ENCODE peak calls at places on chromosome 4, in eight cellular contexts. Z is GM13977, H is dorsolateral prefrontal cortex, E is sigmoid colon, U is lung, O is ovary, W is neural progenitor cell, L is body of pancreas. C is an unnamed sample.

GRCh38 chr4:168551211-168551610 is 54.4 kb downstream of the PALLD start:
- DNase-seq in Z (no peak), H (no peak), E (no peak), U (no peak), O (no peak), W (no peak), L (no peak), C (no peak)

GRCh38 chr4:125115476-125115875 is 199.3 kb upstream of the FAT4 start:
- DNase-seq in Z (no peak), H (no peak), E (no peak), U (no peak), O (no peak), W (no peak), L (no peak), C (no peak)

GRCh38 chr4:22483551-22483981 is 32.3 kb downstream of the ADGRA3 start:
- DNase-seq in Z (no peak), H (no peak), E (no peak), U (no peak), O (no peak), W (no peak), L (no peak), C (no peak)

GRCh38 chr4:52822583-52823477 is 39.3 kb upstream of the RASL11B start:
- DNase-seq in Z (no peak), H (no peak), E (no peak), U (no peak), O (no peak), W (no peak), L (no peak), C (no peak)

GRCh38 chr4:35125995-35126712 is 1118.2 kb downstream of the ARAP2 start:
- DNase-seq in Z (no peak), H (no peak), E (no peak), U (no peak), O (no peak), W (no peak), L (no peak), C (no peak)

GRCh38 chr4:1505511-1506451 is 99.5 kb upstream of the NKX1-1 start:
- DNase-seq in Z (no peak), H (peak), E (no peak), U (no peak), O (peak), W (no peak), L (no peak), C (peak)

GRCh38 chr4:164770051-164770724 is 16.3 kb downstream of the SMIM31 start:
- DNase-seq in Z (no peak), H (no peak), E (no peak), U (no peak), O (no peak), W (no peak), L (no peak), C (no peak)

GRCh38 chr4:130395871-130396270 is 1299.9 kb downstream of the C4orf33 start:
- DNase-seq in Z (no peak), H (no peak), E (no peak), U (no peak), O (no peak), W (no peak), L (no peak), C (no peak)

GRCh38 chr4:150591284-150591874 is 9.4 kb downstream of the MAB21L2 start:
- DNase-seq in Z (no peak), H (no peak), E (peak), U (no peak), O (no peak), W (peak), L (no peak), C (no peak)

DNA sequence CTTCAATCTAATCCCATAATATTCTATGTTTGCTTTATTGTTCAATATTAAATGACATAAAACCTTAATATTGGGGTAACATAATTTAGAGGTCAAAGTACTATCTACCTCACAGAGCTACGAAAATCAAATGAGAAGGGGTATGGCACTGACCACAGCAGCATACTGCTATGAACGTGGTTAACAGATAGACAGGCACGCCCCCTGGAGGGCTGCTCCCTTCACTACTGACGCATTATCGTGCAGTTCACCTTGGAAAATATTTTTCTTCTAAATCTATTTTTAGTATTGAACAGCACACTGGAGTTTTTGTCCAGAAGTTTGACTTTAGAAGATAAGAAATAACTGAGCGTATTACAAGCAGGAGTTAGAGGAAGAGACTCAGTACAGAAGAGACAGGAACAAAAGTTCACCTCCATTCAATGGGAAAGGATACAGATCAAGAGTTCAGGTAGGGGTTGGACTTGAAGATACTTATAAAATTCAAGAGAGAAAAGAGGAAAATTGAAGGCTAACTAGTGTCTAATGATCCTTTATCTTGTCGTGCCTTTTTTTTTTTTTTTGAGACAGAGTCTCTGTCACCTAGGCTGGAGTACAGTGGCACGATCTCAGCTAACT is 22.7 kb downstream of the MAP9 start:
- DNase-seq in Z (no peak), H (peak), E (peak), U (peak), O (peak), W (peak), L (peak), C (peak)
- TF ChIP-seq CTCF in Z (peak), H (peak), E (peak), U (no peak), O (peak), W (peak), L (peak), C (no peak)

DNA sequence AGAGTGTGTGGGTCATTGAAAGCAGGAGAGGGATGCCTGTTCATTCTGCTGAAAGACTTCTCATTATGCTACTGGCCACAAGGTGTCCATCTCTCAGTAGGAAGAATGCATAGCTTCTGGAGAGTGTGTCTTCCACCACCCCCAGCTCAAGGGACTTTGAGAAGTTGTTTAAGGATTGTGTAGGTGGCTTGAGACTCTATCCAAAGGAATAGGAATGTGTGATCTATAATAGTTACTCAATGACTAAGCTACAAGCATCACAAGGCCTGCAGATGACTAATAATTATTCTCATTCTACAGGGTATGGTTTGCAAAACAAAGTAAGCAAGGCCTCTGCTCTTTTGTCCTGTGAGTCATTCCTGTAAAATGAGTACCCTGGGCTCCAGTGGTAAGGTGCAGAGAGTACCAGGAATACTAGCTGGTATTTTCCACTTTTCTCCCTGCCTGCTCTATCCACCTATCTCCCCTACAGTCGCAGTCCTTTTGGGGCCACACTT is 279.8 kb upstream of the BOD1L1 start:
- DNase-seq in Z (no peak), H (no peak), E (no peak), U (no peak), O (no peak), W (no peak), L (no peak), C (no peak)
- TF ChIP-seq CTCF in Z (no peak), H (no peak), E (no peak), U (no peak), O (no peak), W (peak), L (no peak), C (no peak)

GRCh38 chr4:5747746-5748365 is 36.9 kb downstream of the EVC start:
- DNase-seq in Z (no peak), H (no peak), E (peak), U (no peak), O (no peak), W (no peak), L (no peak), C (no peak)
- TF ChIP-seq CTCF in Z (no peak), H (no peak), E (no peak), U (no peak), O (no peak), W (no peak), L (no peak), C (no peak)

DNA sequence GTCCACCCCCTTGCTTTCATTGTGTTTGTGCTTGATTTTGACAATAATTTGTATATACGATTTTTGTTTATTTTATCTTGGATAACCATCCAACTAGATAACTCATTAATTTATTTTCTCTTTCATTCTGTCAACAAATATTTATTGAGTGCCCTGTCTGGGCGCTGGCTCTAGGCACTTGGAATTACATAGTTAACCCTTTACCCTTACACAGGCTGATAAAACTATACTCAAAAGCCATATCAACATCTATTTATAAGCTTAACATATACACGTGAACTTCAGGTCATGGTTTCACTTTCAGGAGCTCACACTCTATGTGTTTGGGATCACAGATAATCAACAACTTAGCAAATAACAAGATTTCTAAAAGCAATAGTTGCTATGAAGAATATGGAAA is 226.3 kb upstream of the PPARGC1A start:
- DNase-seq in Z (no peak), H (no peak), E (no peak), U (no peak), O (no peak), W (no peak), L (no peak), C (no peak)
- TF ChIP-seq CTCF in Z (no peak), H (no peak), E (no peak), U (no peak), O (no peak), W (no peak), L (no peak), C (no peak)

DNA sequence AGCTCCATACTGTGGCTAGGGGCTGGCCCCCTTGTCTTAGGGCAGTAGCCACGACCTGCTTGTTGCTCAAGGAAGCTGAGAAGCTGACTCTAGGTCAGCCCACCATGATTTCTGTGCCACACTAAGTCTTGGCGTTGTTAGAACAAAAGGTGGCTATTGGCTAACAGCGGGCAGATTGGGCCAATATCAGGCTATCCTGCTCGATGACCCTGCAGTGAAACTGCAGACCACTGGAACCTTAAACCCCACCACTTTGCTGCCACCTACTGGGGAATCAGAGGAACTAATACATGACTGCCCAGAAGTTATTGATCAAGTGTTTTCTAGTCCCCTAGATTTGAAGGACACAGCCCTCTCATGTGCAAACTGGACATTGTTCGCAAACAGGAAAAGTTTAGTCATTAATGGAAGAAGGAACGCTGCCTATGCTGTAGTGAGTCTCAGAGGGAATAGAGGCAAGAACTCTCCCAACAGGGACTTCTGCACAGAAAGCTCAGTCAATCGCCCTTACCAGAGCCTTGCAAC is 17.0 kb upstream of the PAPSS1 start:
- DNase-seq in Z (peak), H (no peak), E (no peak), U (no peak), O (peak), W (peak), L (peak), C (no peak)
- TF ChIP-seq CTCF in Z (peak), H (peak), E (peak), U (peak), O (peak), W (peak), L (peak), C (no peak)

GRCh38 chr4:76105652-76106051 is 31.1 kb downstream of the ART3 start:
- DNase-seq in Z (no peak), H (no peak), E (no peak), U (no peak), O (no peak), W (no peak), L (no peak), C (no peak)

GRCh38 chr4:76106442-76106841 is 31.9 kb downstream of the ART3 start:
- DNase-seq in Z (no peak), H (no peak), E (no peak), U (no peak), O (no peak), W (no peak), L (no peak), C (no peak)

DNA sequence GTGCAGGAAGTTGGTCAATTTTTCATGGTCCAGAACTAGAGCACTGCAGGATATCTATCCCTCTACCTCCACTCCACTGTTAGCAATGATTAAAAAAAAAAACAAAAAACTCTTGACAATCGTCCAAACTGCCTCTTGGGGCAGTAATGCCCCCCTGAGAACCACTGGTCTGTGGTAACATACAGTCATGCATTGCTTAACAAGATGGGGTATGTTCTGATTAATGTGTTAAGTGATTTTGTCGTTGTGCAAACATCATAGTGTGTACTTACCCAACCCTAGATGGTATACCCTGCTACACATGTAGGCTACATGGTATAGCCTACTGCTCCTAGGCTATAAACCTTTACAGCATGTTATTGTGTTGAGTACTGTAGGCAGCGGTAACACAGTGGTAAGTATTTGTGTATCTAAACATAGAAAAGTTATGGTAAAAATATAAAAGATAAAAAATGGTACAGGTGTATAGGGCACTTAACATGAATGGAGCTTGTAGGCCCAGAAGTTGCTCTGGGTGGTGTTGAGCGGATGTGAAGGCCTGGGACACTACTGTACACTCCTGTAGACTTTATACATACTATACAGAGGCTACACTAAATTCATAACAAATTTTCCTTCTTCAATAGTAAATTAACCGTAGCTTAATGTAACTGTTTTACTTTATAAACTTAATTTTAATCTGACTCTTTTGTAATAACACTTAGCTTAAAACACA is 34.1 kb downstream of the ART3 start:
- DNase-seq in Z (no peak), H (no peak), E (no peak), U (no peak), O (no peak), W (peak), L (no peak), C (no peak)
- TF ChIP-seq CTCF in Z (no peak), H (no peak), E (no peak), U (no peak), O (no peak), W (peak), L (no peak), C (no peak)

GRCh38 chr4:38068107-38068506 is 107.9 kb downstream of the PTTG2 start:
- DNase-seq in Z (no peak), H (no peak), E (no peak), U (no peak), O (no peak), W (no peak), L (no peak), C (no peak)

GRCh38 chr4:38067499-38067898 is 107.3 kb downstream of the PTTG2 start:
- DNase-seq in Z (no peak), H (no peak), E (no peak), U (no peak), O (no peak), W (no peak), L (no peak), C (no peak)

GRCh38 chr4:38071801-38072567 is 111.8 kb downstream of the PTTG2 start:
- DNase-seq in Z (peak), H (no peak), E (no peak), U (no peak), O (no peak), W (no peak), L (no peak), C (no peak)

GRCh38 chr4:38072578-38072977 is 112.4 kb downstream of the PTTG2 start:
- DNase-seq in Z (no peak), H (no peak), E (no peak), U (no peak), O (no peak), W (no peak), L (no peak), C (no peak)

DNA sequence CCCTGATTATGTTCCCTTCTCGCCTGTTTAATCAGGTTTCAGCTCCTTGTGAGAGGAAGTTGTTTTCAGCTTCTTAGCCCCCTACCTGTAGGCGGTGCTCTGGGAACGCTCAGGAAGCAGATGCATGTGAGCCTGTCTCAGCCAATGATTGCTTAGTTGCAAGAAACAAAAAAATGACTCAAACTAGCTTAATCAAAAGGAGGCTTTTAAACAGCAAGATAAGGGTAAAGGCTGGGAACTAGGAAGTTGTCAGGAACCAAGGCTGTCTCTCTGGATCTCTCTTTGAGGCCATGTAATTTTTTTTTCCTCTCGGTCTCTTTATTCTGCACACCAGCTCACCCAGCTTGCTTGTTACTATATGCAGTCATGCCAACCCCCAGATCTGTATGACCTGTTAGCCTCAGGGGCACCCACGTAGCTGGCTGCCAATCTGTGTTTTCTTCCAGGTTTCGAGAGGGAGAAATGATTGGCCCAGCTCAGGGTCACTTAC is 109.1 kb downstream of the PTTG2 start:
- DNase-seq in Z (peak), H (no peak), E (no peak), U (peak), O (peak), W (peak), L (peak), C (no peak)
- TF ChIP-seq CTCF in Z (peak), H (no peak), E (no peak), U (no peak), O (peak), W (peak), L (peak), C (no peak)

GRCh38 chr4:89307446-89308160 is at the start of gene GPRIN3:
- DNase-seq in Z (peak), H (no peak), E (peak), U (peak), O (peak), W (peak), L (peak), C (peak)
- TF ChIP-seq CTCF in Z (no peak), H (no peak), E (no peak), U (no peak), O (peak), W (peak), L (no peak), C (no peak)

DNA sequence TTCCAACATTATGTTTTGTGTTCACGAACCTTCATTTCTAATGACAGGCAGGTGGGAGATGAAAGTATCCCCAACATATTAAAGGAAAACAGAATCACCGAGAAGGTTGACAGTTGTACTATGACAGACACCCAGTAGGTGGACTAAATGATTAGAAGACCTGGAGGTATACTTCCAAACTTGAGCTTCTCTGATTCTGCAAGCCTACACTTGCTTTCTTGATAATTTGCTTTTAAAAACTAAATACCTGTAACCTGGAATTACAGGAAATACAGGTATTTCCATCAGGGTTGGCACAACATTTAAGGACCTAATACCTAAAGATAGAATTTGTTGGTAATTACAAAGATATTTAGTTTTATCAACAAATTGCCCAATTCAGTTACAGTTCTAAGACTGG is 43.4 kb downstream of the C4orf51 start:
- DNase-seq in Z (no peak), H (no peak), E (no peak), U (no peak), O (no peak), W (no peak), L (no peak), C (no peak)
- TF ChIP-seq CTCF in Z (peak), H (no peak), E (no peak), U (no peak), O (no peak), W (no peak), L (no peak), C (no peak)

DNA sequence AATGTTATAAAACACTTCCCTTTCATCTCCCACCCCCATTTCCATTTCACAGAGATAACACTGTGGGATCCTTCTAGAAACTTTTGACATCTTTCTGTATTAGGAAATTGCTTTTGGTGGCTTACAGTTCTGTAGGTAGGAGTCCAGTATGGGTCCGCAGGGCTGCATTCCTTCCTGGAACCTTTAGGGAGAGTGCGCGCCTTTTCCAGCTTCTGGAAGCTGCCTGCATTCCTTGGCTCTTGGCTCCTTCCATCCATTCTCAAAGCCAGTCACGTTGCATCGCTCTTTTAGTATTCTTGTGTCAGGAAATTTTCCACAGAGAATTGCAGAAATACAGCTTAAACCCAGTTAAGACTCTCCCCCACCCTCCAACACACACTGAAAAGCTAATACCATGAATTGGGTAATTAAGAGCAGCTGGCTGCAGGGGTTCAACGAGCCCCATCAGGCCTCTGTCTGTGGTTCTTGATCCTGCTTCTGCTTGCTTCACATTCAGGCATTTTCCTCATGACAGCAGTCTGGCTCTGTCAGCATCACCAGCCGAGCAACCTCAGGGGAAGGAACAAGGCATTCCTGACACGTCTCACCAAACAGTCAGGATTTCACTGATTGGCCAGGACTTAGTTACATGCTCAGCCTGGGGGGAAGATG is 48.8 kb downstream of the SEPTIN11 start:
- DNase-seq in Z (no peak), H (no peak), E (no peak), U (no peak), O (no peak), W (peak), L (no peak), C (no peak)
- TF ChIP-seq CTCF in Z (no peak), H (no peak), E (no peak), U (no peak), O (no peak), W (no peak), L (no peak), C (no peak)